ENCODE peak calls at places on chromosomes 3 and 15, in seven cellular contexts. V is endodermal cell, M is cardiac fibroblast, E is right cardiac atrium, F is PC-3, J is neural progenitor cell, R is adrenal gland. D is an unnamed sample.

GRCh38 chr3:39208463-39209055 is 16.2 kb upstream of the XIRP1 start:
- DNase-seq in V (peak; percentile 87), J (peak; percentile 76), F (peak; percentile 76), M (peak; percentile 64), E (peak; percentile 78), R (peak; percentile 71), D (no peak)

GRCh38 chr3:129161860-129162271 is 1.0 kb upstream of the ISY1 start:
- DNase-seq in J (peak; percentile 27), E (no peak), R (peak; percentile 33), M (peak; percentile 11), V (peak; percentile 75), F (peak; percentile 8), D (no peak)

GRCh38 chr3:9298236-9298635 is 48.8 kb upstream of the SRGAP3 start:
- DNase-seq in E (no peak), R (no peak), J (no peak), V (no peak), M (no peak), F (peak; percentile 40), D (no peak)

GRCh38 chr3:11791339-11792200 is 55.1 kb downstream of the TAMM41 start:
- DNase-seq in V (no peak), M (no peak), E (no peak), R (no peak), J (no peak), F (peak; percentile 6), D (no peak)

GRCh38 chr3:123892195-123892594 is 8.1 kb upstream of the MYLK start:
- DNase-seq in R (no peak), J (no peak), V (no peak), E (no peak), M (no peak), F (no peak), D (no peak)

GRCh38 chr3:39705351-39705900 is 104.0 kb upstream of the MYRIP start:
- DNase-seq in J (no peak), R (no peak), V (no peak), M (peak; percentile 42), E (no peak), F (peak; percentile 8), D (no peak)

GRCh38 chr15:31478781-31479221 is 152.2 kb downstream of the KLF13 start:
- DNase-seq in V (peak; percentile 34), M (no peak), F (no peak), J (no peak), E (no peak), R (no peak), D (no peak)

GRCh38 chr3:109113361-109113760 is 4.6 kb downstream of the MORC1 start:
- DNase-seq in F (no peak), J (no peak), E (no peak), V (no peak), M (no peak), R (no peak), D (no peak)

DNA sequence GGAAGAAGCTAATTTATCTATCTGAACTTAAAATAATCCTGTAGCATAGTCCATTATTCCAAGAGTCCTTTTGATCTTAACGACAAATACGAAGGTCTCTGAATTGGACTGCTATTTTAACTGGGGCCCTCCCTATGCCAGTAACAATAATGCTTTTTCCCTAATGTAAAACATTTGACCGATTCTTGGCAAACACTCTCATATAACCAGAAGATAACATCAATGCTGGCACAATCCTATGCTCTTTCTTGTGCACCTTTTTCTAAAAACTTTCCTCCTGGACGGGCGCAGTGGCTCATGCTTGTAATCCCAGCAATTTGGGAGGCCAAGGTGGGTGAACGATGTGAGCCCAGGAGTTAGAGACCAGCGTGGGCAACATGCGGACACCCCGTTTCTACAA is 3.9 kb downstream of the LRRFIP2 start:
- DNase-seq in E (no peak), J (no peak), R (no peak), F (no peak), V (no peak), M (no peak), D (no peak)
- H3K4me3 ChIP-seq in E (no peak overlapping the region), J (no peak overlapping the region), R (no peak overlapping the region), F (no peak overlapping the region), V (no peak overlapping the region), M (no peak overlapping the region), D (no peak overlapping the region)

GRCh38 chr3:79767953-79768282 is at the start of gene ROBO1:
- DNase-seq in M (no peak), E (no peak), F (no peak), V (no peak), J (peak; percentile 53), R (no peak), D (no peak)
- H3K4me3 ChIP-seq in M (peak within 1 kb of the TSS; percentile 9), E (peak within 1 kb of the TSS; percentile 21), F (peak within 1 kb of the TSS; percentile 69), V (peak within 1 kb of the TSS; percentile 80), J (peak within 1 kb of the TSS; percentile 50), R (peak within 1 kb of the TSS; percentile 26), D (peak within 1 kb of the TSS; percentile 23)

DNA sequence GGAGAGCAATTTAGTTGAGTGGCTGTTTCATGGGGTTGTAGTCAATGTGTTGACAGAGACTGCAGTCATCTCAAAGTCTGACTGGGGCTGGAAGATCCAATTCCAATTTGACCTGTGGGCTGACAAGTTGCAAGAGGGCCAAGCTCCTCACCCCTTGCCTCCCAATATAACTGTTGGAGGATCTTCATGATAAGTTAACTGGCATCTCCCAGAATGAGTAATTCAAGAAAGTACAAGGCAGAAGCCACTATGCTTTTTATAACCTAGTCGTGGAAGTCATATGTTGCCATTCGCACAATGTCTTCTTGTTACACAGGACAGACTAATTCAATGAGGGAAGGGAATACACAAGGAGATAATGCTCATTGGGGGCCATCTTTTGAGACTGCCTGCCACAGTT is 29.1 kb downstream of the GPR15 start:
- DNase-seq in R (no peak), E (no peak), J (no peak), M (no peak), F (no peak), V (no peak), D (no peak)
- H3K4me3 ChIP-seq in R (no peak overlapping the region), E (no peak overlapping the region), J (no peak overlapping the region), M (no peak overlapping the region), F (no peak overlapping the region), V (no peak overlapping the region), D (no peak overlapping the region)

GRCh38 chr15:84821501-84822021 is 4.4 kb downstream of the ALPK3 start:
- DNase-seq in F (no peak), E (peak; percentile 72), M (peak; percentile 69), V (no peak), R (no peak), J (no peak), D (peak; percentile 61)

GRCh38 chr15:84822774-84823579 is 5.8 kb downstream of the ALPK3 start:
- DNase-seq in R (no peak), V (no peak), E (no peak), J (no peak), M (no peak), F (no peak), D (no peak)

GRCh38 chr15:84824260-84824690 is 7.1 kb downstream of the ALPK3 start:
- DNase-seq in V (no peak), E (peak; percentile 82), R (no peak), F (no peak), M (peak; percentile 86), J (no peak), D (peak; percentile 73)

GRCh38 chr15:84826369-84826823 is 9.2 kb downstream of the ALPK3 start:
- DNase-seq in J (peak; percentile 63), F (peak; percentile 67), V (peak; percentile 87), M (peak; percentile 20), R (no peak), E (peak; percentile 78), D (no peak)

DNA sequence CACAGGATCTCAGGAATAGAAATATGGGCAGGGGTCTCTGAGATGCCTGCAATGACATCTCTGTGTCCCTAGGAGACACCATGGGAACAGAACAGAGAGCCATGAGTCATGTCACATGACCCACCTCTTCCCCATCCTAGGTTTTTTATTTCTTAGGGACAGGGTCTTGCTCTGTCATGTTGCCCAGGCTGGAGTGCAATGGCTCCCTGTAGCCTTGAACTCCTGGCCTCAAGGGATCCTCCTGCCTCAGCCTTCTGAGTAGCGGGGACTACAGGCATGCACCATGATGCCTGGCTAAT is 6.4 kb downstream of the ALPK3 start:
- DNase-seq in F (no peak), V (no peak), M (no peak), E (no peak), J (no peak), R (no peak), D (no peak)
- H3K4me3 ChIP-seq in F (no peak overlapping the region), V (no peak overlapping the region), M (no peak overlapping the region), E (no peak overlapping the region), J (no peak overlapping the region), R (no peak overlapping the region), D (no peak overlapping the region)

GRCh38 chr3:65186268-65186667 is 498.5 kb upstream of the ADAMTS9 start:
- DNase-seq in E (no peak), F (no peak), M (no peak), J (no peak), V (no peak), R (no peak), D (no peak)
- H3K4me3 ChIP-seq in E (no peak overlapping the region), F (no peak overlapping the region), M (no peak overlapping the region), J (no peak overlapping the region), V (no peak overlapping the region), R (no peak overlapping the region), D (no peak overlapping the region)

DNA sequence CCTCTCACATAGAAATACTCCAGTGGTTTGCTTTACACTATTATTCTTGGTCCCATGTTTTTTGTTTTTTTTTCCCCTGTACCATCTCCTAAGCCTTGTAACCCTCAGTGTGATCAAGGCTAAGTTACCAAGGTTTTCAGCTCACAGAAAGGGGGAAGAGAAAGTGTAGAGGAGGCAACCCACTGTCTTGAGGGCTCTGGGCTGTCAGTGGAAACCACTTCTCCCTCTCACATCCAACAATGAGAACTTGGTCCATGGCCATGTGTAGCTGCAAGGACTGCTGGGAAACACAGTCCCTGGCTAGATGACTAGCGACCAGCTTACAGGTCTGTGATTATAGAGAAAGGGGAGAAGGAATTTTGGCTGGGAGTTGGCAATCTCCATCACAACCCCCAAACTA is 30.3 kb downstream of the GPD1L start:
- DNase-seq in J (no peak), F (no peak), V (no peak), E (no peak), R (no peak), M (no peak), D (no peak)
- H3K4me3 ChIP-seq in J (no peak overlapping the region), F (no peak overlapping the region), V (no peak overlapping the region), E (no peak overlapping the region), R (no peak overlapping the region), M (no peak overlapping the region), D (no peak overlapping the region)

GRCh38 chr3:71055602-71056001 is 527.9 kb downstream of the FOXP1 start:
- DNase-seq in V (no peak), R (no peak), F (peak; percentile 90), E (no peak), J (no peak), M (peak; percentile 85), D (no peak)

GRCh38 chr3:71053495-71053894 is 530.0 kb downstream of the FOXP1 start:
- DNase-seq in E (no peak), J (no peak), F (no peak), R (no peak), V (no peak), M (no peak), D (no peak)

GRCh38 chr3:71054312-71054711 is 529.2 kb downstream of the FOXP1 start:
- DNase-seq in R (no peak), F (no peak), M (no peak), E (no peak), V (no peak), J (no peak), D (no peak)

GRCh38 chr3:71057526-71057894 is 526.0 kb downstream of the FOXP1 start:
- DNase-seq in F (peak; percentile 87), R (no peak), M (no peak), V (no peak), J (no peak), E (no peak), D (no peak)

GRCh38 chr3:71056327-71056726 is 527.2 kb downstream of the FOXP1 start:
- DNase-seq in V (no peak), F (peak; percentile 81), R (no peak), M (peak; percentile 55), E (no peak), J (no peak), D (no peak)
- H3K4me3 ChIP-seq in V (no peak overlapping the region), F (peak overlapping the region; percentile 58), R (no peak overlapping the region), M (no peak overlapping the region), E (no peak overlapping the region), J (no peak overlapping the region), D (no peak overlapping the region)